ENCODE peak calls at places on chromosome 5, in four cellular contexts. E is A549, M is psoas muscle, K is IMR-90. N is an unnamed sample. For H3K4me1, the result is how much of the 10 kb centered on the place peaks cover.

GRCh38 chr5:71904852-71905251 is 185.8 kb downstream of the CARTPT start:
- DNase-seq in E (no peak), M (no peak), K (no peak), N (no peak)

GRCh38 chr5:154298060-154298459 is 107.5 kb downstream of the GALNT10 start:
- DNase-seq in E (no peak), M (no peak), K (no peak), N (no peak)

GRCh38 chr5:180287404-180287803 is 4.5 kb downstream of the MAPK9 start:
- DNase-seq in E (no peak), M (no peak), K (no peak), N (no peak)

GRCh38 chr5:53164478-53165165 is 55.1 kb upstream of the MOCS2 start:
- DNase-seq in E (no peak), M (no peak), K (no peak), N (no peak)

GRCh38 chr5:178117911-178118310 is 4.6 kb downstream of the N4BP3 start:
- DNase-seq in E (no peak), M (no peak), K (no peak), N (no peak)

GRCh38 chr5:10702911-10703491 is 58.0 kb downstream of the DAP start:
- DNase-seq in E (no peak), M (no peak), K (peak), N (no peak)

GRCh38 chr5:132876020-132876759 is 2.7 kb downstream of the LEAP2 start:
- DNase-seq in E (no peak), M (no peak), K (peak), N (no peak)

GRCh38 chr5:123371575-123372179 is 51.5 kb downstream of the CEP120 start:
- DNase-seq in E (peak), M (peak), K (peak), N (peak)

GRCh38 chr5:141560725-141561483 is 57.9 kb downstream of the DIAPH1 start:
- DNase-seq in E (no peak), M (peak), K (peak), N (peak)

GRCh38 chr5:67166460-67166871 is 30.1 kb downstream of the CD180 start:
- DNase-seq in E (peak), M (peak), K (no peak), N (peak)

GRCh38 chr5:128216860-128217531 is 133.4 kb downstream of the SLC12A2 start:
- DNase-seq in E (no peak), M (peak), K (peak), N (peak)

GRCh38 chr5:135930029-135930948 is 24.5 kb downstream of the LECT2 start:
- DNase-seq in E (peak), M (no peak), K (no peak), N (no peak)

GRCh38 chr5:174401793-174402192 is 322.6 kb upstream of the MSX2 start:
- DNase-seq in E (no peak), M (no peak), K (no peak), N (no peak)

GRCh38 chr5:173807150-173807784 is 80.9 kb upstream of the CPEB4 start:
- DNase-seq in E (no peak), M (no peak), K (no peak), N (no peak)

GRCh38 chr5:3657364-3658003 is 61.9 kb downstream of the IRX1 start:
- DNase-seq in E (no peak), M (no peak), K (no peak), N (no peak)

GRCh38 chr5:136036293-136036911 is 7.6 kb downstream of the TGFBI start:
- DNase-seq in E (no peak), M (no peak), K (no peak), N (no peak)

GRCh38 chr5:91906027-91906426 is 522.9 kb upstream of the ARRDC3 start:
- DNase-seq in E (no peak), M (no peak), K (no peak), N (no peak)

GRCh38 chr5:168712280-168712924 is 133.2 kb upstream of the PANK3 start:
- DNase-seq in E (peak), M (no peak), K (peak), N (peak)

GRCh38 chr5:33439905-33440481 is 772 bp upstream of the TARS1 start:
- DNase-seq in E (no peak), M (no peak), K (no peak), N (no peak)

DNA sequence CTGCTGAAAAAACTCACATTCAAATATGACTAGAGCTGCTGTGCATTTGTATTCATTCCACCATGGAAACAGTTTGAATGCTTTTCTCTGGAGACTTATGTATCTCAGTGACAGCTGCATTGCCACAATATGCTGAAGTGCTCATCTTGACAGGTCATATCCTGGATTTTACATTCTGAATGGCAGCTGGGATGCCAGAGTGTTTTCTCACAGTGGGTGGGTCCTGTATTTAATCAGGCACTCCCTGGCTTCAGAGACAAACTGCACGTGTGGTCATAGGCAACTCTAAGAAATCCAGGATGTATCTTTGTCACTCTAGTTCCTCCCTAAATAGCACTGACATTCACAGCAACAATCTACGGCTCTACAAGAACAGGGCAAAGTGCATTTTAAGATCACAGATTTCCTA is 75.6 kb downstream of the ST8SIA4 start:
- DNase-seq in E (no peak), M (no peak), K (no peak), N (no peak)
- H3K4me1 ChIP-seq in E (under half), M (under half), K (under half), N (under half)

DNA sequence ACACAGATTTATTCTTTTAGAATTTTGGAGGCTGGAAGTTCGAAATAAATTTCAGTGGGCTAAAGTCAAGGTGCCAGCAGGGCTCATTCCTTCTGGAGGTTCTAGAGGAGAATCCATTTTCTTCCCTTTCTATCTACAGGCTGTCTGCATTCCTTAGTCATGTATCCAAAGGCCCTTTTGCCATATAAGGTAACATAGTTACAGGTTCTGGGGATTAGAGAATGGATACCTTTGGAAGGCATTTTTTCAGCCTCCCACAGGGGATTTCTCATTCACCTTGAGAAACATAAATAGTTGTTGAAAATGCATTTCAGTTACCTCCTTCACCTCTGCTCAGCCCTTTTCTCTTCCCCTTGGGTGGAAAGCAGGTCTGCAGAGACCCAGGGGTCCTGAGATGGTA is 280.0 kb upstream of the MAP3K1 start:
- DNase-seq in E (no peak), M (no peak), K (no peak), N (no peak)
- H3K27ac ChIP-seq in E (no peak), M (no peak), K (no peak), N (no peak)

DNA sequence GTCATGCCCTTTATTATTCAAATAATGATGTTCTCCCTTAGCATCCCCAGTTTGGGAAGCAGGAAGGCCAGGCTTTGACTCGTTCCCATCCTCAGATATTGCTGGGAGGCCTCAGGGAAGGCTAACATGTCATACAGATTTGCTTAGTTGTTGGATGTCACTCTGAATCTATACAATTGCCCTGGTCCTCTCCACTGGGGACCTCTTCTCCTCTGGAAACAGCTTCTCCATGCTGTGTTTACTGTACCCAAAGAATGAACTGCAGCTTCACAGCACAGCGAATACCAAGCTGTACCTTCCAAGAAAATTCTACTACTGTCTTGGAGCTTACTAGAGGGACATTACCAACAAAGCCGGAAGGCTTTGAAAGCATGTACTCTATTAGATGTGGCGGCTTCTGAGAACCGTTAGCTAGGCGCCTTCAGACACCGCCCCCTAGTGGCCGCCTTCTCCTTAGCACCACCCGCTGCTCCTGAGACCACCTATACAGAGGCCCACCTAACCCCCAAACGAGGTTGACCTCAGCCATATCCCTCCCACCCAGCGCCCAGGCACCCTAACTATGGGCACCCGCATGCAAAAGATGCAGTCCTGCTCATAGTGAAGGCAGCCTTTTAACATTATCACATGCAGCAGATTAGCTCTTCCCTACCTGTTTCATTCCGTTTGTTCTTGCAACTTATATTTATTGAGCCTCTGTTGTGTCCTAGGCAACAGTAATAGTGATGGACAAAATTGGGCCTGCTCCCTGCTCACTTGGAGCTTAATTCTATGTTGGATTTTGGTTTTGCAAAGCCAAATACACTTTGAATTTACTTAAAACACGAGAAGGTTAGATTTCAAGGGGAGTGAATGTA is 34.9 kb upstream of the FOXI1 start:
- DNase-seq in E (peak), M (no peak), K (peak), N (peak)
- TF ChIP-seq CTCF in E (peak), M (peak), K (peak), N (peak)

GRCh38 chr5:96807099-96807654 is 568 bp downstream of the ERAP1 start:
- DNase-seq in E (peak), M (peak), K (peak), N (peak)
- H3K4me1 ChIP-seq in E (under half), M (under half), K (under half), N (under half)

GRCh38 chr5:111734597-111734996 is 22.4 kb downstream of the NREP start:
- DNase-seq in E (no peak), M (no peak), K (no peak), N (no peak)
- H3K27ac ChIP-seq in E (no peak), M (peak), K (no peak), N (no peak)